ENCODE peak calls at places on chromosomes 4 and X, in four cellular contexts. R, V, O and T are unnamed samples.

GRCh38 chrX:120235284-120235683 is 15.3 kb upstream of the ZBTB33 start:
- DNase-seq in V (no peak), O (no peak), R (no peak), T (no peak)

GRCh38 chrX:149527705-149528104 is 13.1 kb upstream of the EOLA1 start:
- DNase-seq in V (no peak), O (peak; percentile 24), R (peak; percentile 28), T (peak; percentile 20)

GRCh38 chr4:3296651-3297050 is 3.8 kb downstream of the RGS12 start:
- DNase-seq in V (no peak), R (no peak), O (no peak), T (no peak)

GRCh38 chr4:147078875-147079658 is 133.4 kb upstream of the TTC29 start:
- DNase-seq in R (no peak), V (no peak), O (no peak), T (no peak)

GRCh38 chrX:15436220-15436619 is 52.0 kb upstream of the VEGFD start:
- DNase-seq in V (no peak), O (no peak), R (peak; percentile 11), T (no peak)

GRCh38 chrX:116198810-116199209 is 28.3 kb downstream of the AGTR2 start:
- DNase-seq in O (no peak), V (no peak), R (no peak), T (peak; percentile 1)

GRCh38 chr4:8029689-8030088 is 90.0 kb upstream of the AFAP1 start:
- DNase-seq in O (no peak), V (no peak), R (no peak), T (no peak)

GRCh38 chr4:69760455-69760854 is at the start of gene SULT1B1:
- DNase-seq in R (peak; percentile 43), O (no peak), V (no peak), T (no peak)

GRCh38 chrX:121114691-121115090 is 67.3 kb downstream of the GLUD2 start:
- DNase-seq in O (no peak), V (no peak), R (no peak), T (no peak)

GRCh38 chr4:174317531-174317930 is 33.8 kb downstream of the CEP44 start:
- DNase-seq in R (peak; percentile 23), O (no peak), V (no peak), T (no peak)

GRCh38 chrX:19625612-19626011 is 110.3 kb upstream of the MAP3K15 start:
- DNase-seq in R (no peak), O (no peak), V (no peak), T (no peak)

GRCh38 chr4:68272860-68273259 is 27.4 kb upstream of the TMPRSS11B start:
- DNase-seq in R (no peak), O (no peak), V (no peak), T (no peak)

GRCh38 chrX:47936940-47937317 is 66.9 kb downstream of the ZNF182 start:
- DNase-seq in V (no peak), R (no peak), O (no peak), T (no peak)

GRCh38 chr4:82696117-82696516 is 102.5 kb downstream of the SCD5 start:
- DNase-seq in V (no peak), O (no peak), R (no peak), T (no peak)

GRCh38 chr4:102601586-102602227 is 100.5 kb downstream of the NFKB1 start:
- DNase-seq in R (no peak), V (no peak), O (no peak), T (no peak)

GRCh38 chr4:41977709-41978108 is 3.8 kb upstream of the DCAF4L1 start:
- DNase-seq in R (peak; percentile 57), V (no peak), O (no peak), T (no peak)

GRCh38 chrX:18360867-18361266 is 6.4 kb upstream of the SCML2 start:
- DNase-seq in R (peak; percentile 12), O (no peak), V (no peak), T (no peak)

GRCh38 chr4:90030953-90031352 is 96.2 kb upstream of the CCSER1 start:
- DNase-seq in V (no peak), O (no peak), R (no peak), T (no peak)

GRCh38 chr4:168630445-168631187 is 133.8 kb downstream of the PALLD start:
- DNase-seq in R (peak; percentile 88), O (no peak), V (no peak), T (peak; percentile 45)

GRCh38 chr4:29309050-29309449 is 1411.1 kb upstream of the PCDH7 start:
- DNase-seq in V (no peak), O (no peak), R (peak; percentile 81), T (no peak)

GRCh38 chr4:39044947-39045734 is 12.9 kb upstream of the TMEM156 start:
- DNase-seq in O (peak; percentile 72), R (no peak), V (no peak), T (no peak)

GRCh38 chr4:135274461-135274860 is 1072.9 kb upstream of the PABPC4L start:
- DNase-seq in V (no peak), O (no peak), R (no peak), T (no peak)

GRCh38 chrX:3295731-3296130 is 50.7 kb downstream of the MXRA5 start:
- DNase-seq in R (no peak), V (no peak), O (peak; percentile 59), T (peak; percentile 14)

GRCh38 chr4:189090174-189090814 is 850.4 kb upstream of the FRG1 start:
- DNase-seq in O (no peak), V (no peak), R (peak; percentile 45), T (peak; percentile 13)

GRCh38 chrX:47817421-47817820 is 19.3 kb upstream of the ZNF81 start:
- DNase-seq in O (peak; percentile 73), R (no peak), V (no peak), T (no peak)

GRCh38 chrX:46770006-46770816 is 11.3 kb upstream of the SLC9A7 start:
- DNase-seq in O (no peak), R (peak; percentile 62), V (no peak), T (no peak)

GRCh38 chr4:4852591-4853362 is 6.7 kb upstream of the MSX1 start:
- DNase-seq in V (no peak), O (peak; percentile 31), R (peak; percentile 76), T (no peak)

GRCh38 chr4:129545599-129546278 is 449.8 kb downstream of the C4orf33 start:
- DNase-seq in R (no peak), V (no peak), O (no peak), T (no peak)

GRCh38 chr4:8409271-8410065 is 31.1 kb downstream of the ACOX3 start:
- DNase-seq in R (no peak), O (peak; percentile 75), V (no peak), T (no peak)

GRCh38 chr4:158519226-158519625 is 2.5 kb upstream of the RXFP1 start:
- DNase-seq in R (no peak), O (no peak), V (no peak), T (no peak)

GRCh38 chrX:17822351-17822750 is 38.7 kb downstream of the RAI2 start:
- DNase-seq in V (no peak), O (no peak), R (no peak), T (no peak)

DNA sequence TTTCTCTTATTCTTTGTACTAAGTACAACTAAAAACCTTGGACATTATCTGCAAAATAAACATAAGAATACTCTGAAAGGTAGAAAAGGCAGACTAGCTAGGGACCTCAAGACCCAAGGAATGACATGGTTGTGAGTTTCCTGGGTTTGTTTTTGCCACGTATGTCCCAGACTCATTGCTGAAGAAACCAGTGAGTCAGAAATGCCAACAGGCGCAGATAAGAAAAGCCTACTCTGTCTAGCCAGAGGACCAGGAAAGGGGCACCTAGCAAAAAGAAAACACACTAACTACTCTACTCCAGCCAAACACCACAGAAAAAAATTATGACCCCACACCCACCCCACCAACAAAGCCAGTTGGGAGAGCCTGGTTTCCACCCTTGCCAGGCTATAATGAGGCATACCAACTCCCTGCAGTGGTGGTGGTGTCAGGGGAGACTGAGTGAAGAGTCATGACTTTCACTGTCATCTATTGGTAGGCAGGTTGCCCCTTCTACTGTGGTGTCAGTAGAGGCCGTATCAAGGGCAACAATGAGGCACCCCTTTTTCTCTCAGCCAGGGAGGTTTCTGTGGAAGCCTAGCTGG is 10.9 kb downstream of the MTMR1 start:
- DNase-seq in R (peak; percentile 71), V (no peak), O (no peak), T (no peak)
- TF ChIP-seq RAD21 in R (no peak), V (no peak), O (no peak), T (no peak)

GRCh38 chr4:166042510-166043055 is 169.5 kb downstream of the TLL1 start:
- DNase-seq in R (no peak), V (no peak), O (no peak), T (no peak)
- TF ChIP-seq ELK1 in R (no peak), V (no peak), O (no peak), T (no peak)

DNA sequence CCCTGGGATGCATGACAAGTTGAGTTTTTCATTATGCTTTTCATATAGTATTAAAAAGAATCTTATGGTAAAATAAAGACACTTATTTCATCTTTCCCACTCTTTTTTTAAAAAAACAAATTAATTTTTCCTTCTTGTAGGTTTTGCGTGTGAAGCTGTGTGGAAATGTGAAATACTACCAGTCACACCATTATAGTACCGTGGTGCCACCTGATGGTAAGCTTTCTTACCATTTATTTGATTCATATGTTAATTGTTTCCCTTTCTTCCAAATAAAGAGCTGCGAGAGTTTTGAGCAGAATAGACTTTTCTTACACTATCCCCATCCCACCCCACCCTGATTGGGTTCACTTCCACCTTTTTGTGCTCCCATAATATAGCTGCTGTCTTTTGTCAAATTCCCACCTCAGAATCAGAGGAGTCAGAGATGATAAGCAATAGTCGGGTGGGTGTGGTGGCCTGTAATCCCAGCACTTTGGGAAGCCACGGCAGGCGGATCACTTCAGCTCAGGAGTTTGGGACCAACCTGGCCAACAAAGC is 44.3 kb downstream of the CASP6 start:
- DNase-seq in O (no peak), V (no peak), R (peak; percentile 6), T (peak; percentile 13)
- TF ChIP-seq CEBPB in O (no peak), V (no peak), R (no peak), T (no peak)

GRCh38 chr4:25883565-25883964 is 20.8 kb upstream of the SEL1L3 start:
- DNase-seq in O (no peak), V (no peak), R (no peak), T (no peak)

GRCh38 chr4:25881187-25881586 is 18.4 kb upstream of the SEL1L3 start:
- DNase-seq in O (no peak), V (no peak), R (no peak), T (no peak)

GRCh38 chr4:25879991-25880641 is 17.3 kb upstream of the SEL1L3 start:
- DNase-seq in V (no peak), R (peak; percentile 24), O (no peak), T (no peak)

GRCh38 chr4:25882226-25882625 is 19.4 kb upstream of the SEL1L3 start:
- DNase-seq in R (no peak), O (no peak), V (no peak), T (no peak)

DNA sequence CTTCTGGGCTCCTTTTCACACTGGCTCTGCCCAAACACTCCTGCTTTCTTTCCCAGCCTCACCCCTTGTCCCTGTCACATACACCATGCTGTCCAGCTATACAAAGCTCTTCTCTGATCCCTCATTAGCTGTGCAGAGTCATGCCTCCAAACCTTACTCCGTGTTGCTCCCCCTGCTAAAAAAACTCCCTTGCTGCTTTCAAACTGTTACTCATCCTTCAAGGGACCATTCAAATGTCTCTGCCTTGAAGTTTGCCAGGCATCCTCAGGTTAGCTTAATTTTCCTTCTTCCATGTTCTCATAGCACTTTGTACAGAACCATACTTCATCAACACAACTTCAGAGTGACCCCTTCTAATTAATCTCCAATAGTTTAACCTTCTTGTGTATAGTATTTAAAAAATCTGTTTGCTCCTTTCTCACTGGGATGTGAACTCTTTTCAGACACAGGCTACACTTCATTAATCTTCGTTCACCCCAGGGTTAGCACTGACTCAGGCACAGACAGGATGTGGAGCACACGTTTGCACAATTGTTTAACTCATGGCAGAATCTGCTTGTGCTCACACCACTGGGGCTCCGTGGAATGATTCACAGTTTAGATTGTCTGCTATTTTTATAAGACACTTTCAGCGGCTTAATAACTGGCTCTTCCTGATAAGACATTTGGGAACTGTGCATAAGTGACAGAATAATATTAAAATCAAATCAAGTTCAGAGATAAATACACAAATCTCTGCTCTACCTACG is 21.4 kb upstream of the SEL1L3 start:
- DNase-seq in V (no peak), O (no peak), R (peak; percentile 92), T (no peak)
- TF ChIP-seq RAD21 in V (no peak), O (no peak), R (no peak), T (no peak)